ENCODE peak calls at places on chromosomes 1 and 21, in eight cellular contexts. H is iris pigment epithelial cell; F is upper lobe of right lung; X is activated naive CD8-positive, alpha-beta T cell treated with anti-CD3 and anti-CD28 coated beads for 36 hours; T is foreskin fibroblast; M is WTC11; B is hypothalamus; K is cardiac muscle cell. W is an unnamed sample.

GRCh38 chr1:59994302-59995198 is 68.0 kb upstream of the CYP2J2 start:
- DNase-seq in H (peak; percentile 77), F (no peak), X (no peak), T (peak; percentile 71), M (no peak), B (no peak), K (peak; percentile 72), W (no peak)

GRCh38 chr1:55951291-55951690 is 628.1 kb downstream of the PLPP3 start:
- DNase-seq in H (no peak), F (no peak), X (no peak), T (peak; percentile 14), M (no peak), B (no peak), K (no peak), W (no peak)

GRCh38 chr1:109897244-109897955 is 13.2 kb upstream of the CSF1 start:
- DNase-seq in H (no peak), F (no peak), X (no peak), T (no peak), M (no peak), B (no peak), K (no peak), W (no peak)

GRCh38 chr1:966603-967295 is 467 bp downstream of the PLEKHN1 start:
- DNase-seq in H (peak; percentile 77), F (peak; percentile 89), X (peak; percentile 86), T (peak; percentile 91), M (peak; percentile 69), B (no peak), K (peak; percentile 55), W (peak; percentile 70)

GRCh38 chr1:245986404-245987221 is 520.5 kb downstream of the SMYD3 start:
- DNase-seq in H (peak; percentile 92), F (no peak), X (no peak), T (peak; percentile 86), M (no peak), B (no peak), K (peak; percentile 88), W (peak; percentile 50)

GRCh38 chr1:98391175-98391574 is 270.3 kb upstream of the SNX7 start:
- DNase-seq in H (no peak), F (no peak), X (no peak), T (no peak), M (no peak), B (no peak), K (no peak), W (no peak)

GRCh38 chr21:31248598-31248997 is 95.5 kb downstream of the TIAM1 start:
- DNase-seq in H (peak; percentile 73), F (no peak), X (no peak), T (peak; percentile 23), M (no peak), B (no peak), K (no peak), W (no peak)

GRCh38 chr1:115251856-115252255 is 86.2 kb downstream of the NGF start:
- DNase-seq in H (peak; percentile 96), F (no peak), X (no peak), T (peak; percentile 94), M (no peak), B (no peak), K (peak; percentile 90), W (no peak)

GRCh38 chr1:23634840-23635642 is 56.6 kb upstream of the RPL11 start:
- DNase-seq in H (peak; percentile 73), F (no peak), X (peak; percentile 59), T (peak; percentile 83), M (peak; percentile 61), B (no peak), K (peak; percentile 84), W (peak; percentile 62)

GRCh38 chr1:219174672-219175564 is 1.2 kb downstream of the LYPLAL1 start:
- DNase-seq in H (peak; percentile 97), F (no peak), X (peak; percentile 17), T (peak; percentile 86), M (no peak), B (no peak), K (peak; percentile 91), W (peak; percentile 38)

GRCh38 chr21:28127390-28127789 is 865.3 kb downstream of the LTN1 start:
- DNase-seq in H (no peak), F (no peak), X (no peak), T (no peak), M (no peak), B (no peak), K (no peak), W (no peak)

GRCh38 chr21:45543710-45544448 is 1.6 kb upstream of the SLC19A1 start:
- DNase-seq in H (no peak), F (peak; percentile 63), X (no peak), T (no peak), M (peak; percentile 12), B (no peak), K (no peak), W (no peak)

GRCh38 chr21:34986561-34987533 is 62.3 kb downstream of the RUNX1 start:
- DNase-seq in H (peak; percentile 97), F (no peak), X (peak; percentile 80), T (peak; percentile 77), M (no peak), B (no peak), K (peak; percentile 76), W (no peak)

GRCh38 chr1:217506878-217507277 is 124.0 kb downstream of the GPATCH2 start:
- DNase-seq in H (peak; percentile 56), F (no peak), X (no peak), T (no peak), M (no peak), B (no peak), K (no peak), W (peak; percentile 61)

GRCh38 chr1:44676484-44677200 is 2.1 kb downstream of the ARMH1 start:
- DNase-seq in H (peak; percentile 88), F (no peak), X (no peak), T (peak; percentile 92), M (no peak), B (no peak), K (peak; percentile 59), W (peak; percentile 43)

W was measured in PC-9.